ENCODE peak calls at places on chromosome 5, in ten cellular contexts. X, N, E, Y, V, Z, R, D, O and T are unnamed samples.

GRCh38 chr5:158992104-158992740 is 107.5 kb downstream of the EBF1 start:
- DNase-seq in Y (no peak), Z (no peak), V (no peak), X (no peak), D (no peak), N (no peak), R (no peak), E (no peak), O (no peak), T (no peak)

GRCh38 chr5:31889131-31889561 is 250.2 kb downstream of the PDZD2 start:
- DNase-seq in Z (no peak), V (no peak), O (no peak), X (peak), R (no peak), N (peak), E (no peak), D (no peak), Y (no peak), T (no peak)

GRCh38 chr5:15021286-15022046 is 149.9 kb upstream of the ANKH start:
- DNase-seq in Y (no peak), Z (no peak), O (no peak), X (no peak), R (no peak), E (no peak), D (no peak), V (no peak), N (no peak), T (no peak)

GRCh38 chr5:17317499-17317898 is 100.1 kb downstream of the BASP1 start:
- DNase-seq in Y (no peak), E (no peak), D (no peak), Z (no peak), X (no peak), O (no peak), R (no peak), N (no peak), V (peak), T (no peak)

GRCh38 chr5:67375606-67376005 is 179.0 kb upstream of the CD180 start:
- DNase-seq in N (no peak), E (no peak), R (no peak), D (no peak), Y (no peak), O (no peak), Z (peak), V (no peak), X (no peak), T (no peak)

GRCh38 chr5:7629559-7629958 is 221.4 kb downstream of the CFAP90 start:
- DNase-seq in Z (no peak), E (no peak), X (peak), O (no peak), N (no peak), Y (no peak), V (peak), D (no peak), R (no peak), T (no peak)

GRCh38 chr5:14268236-14268701 is 125.1 kb downstream of the TRIO start:
- DNase-seq in R (peak), Y (no peak), E (no peak), X (no peak), O (no peak), N (no peak), V (no peak), Z (no peak), D (no peak), T (no peak)

GRCh38 chr5:52743012-52743411 is 44.7 kb upstream of the ITGA1 start:
- DNase-seq in N (no peak), Z (no peak), R (no peak), Y (no peak), X (no peak), O (no peak), V (no peak), E (no peak), D (no peak), T (no peak)

GRCh38 chr5:106307265-106307664 is 1363.5 kb downstream of the EFNA5 start:
- DNase-seq in Y (no peak), O (no peak), R (no peak), N (no peak), Z (no peak), E (no peak), V (no peak), D (no peak), X (no peak), T (no peak)

GRCh38 chr5:14257995-14258403 is 114.9 kb downstream of the TRIO start:
- DNase-seq in R (no peak), N (no peak), X (no peak), Z (no peak), D (no peak), O (no peak), E (peak), Y (no peak), V (no peak), T (no peak)

GRCh38 chr5:92017786-92018185 is 634.7 kb upstream of the ARRDC3 start:
- DNase-seq in D (no peak), X (no peak), N (no peak), V (no peak), R (peak), Z (no peak), Y (no peak), O (no peak), E (no peak), T (no peak)

GRCh38 chr5:54404568-54404967 is 50.9 kb upstream of the HSPB3 start:
- DNase-seq in O (no peak), Z (no peak), N (no peak), D (no peak), E (no peak), X (peak), R (peak), V (no peak), Y (no peak), T (no peak)

GRCh38 chr5:41748631-41749030 is 121.6 kb downstream of the OXCT1 start:
- DNase-seq in Y (no peak), E (peak), V (no peak), R (peak), D (peak), N (no peak), X (no peak), Z (no peak), O (no peak), T (no peak)

GRCh38 chr5:53063791-53064190 is 45.8 kb downstream of the MOCS2 start:
- DNase-seq in X (no peak), D (no peak), Y (no peak), R (no peak), N (no peak), E (no peak), V (no peak), Z (no peak), O (no peak), T (no peak)

GRCh38 chr5:11385901-11386293 is 518.3 kb downstream of the CTNND2 start:
- DNase-seq in E (no peak), D (no peak), O (no peak), Y (no peak), Z (no peak), V (no peak), R (no peak), X (peak), N (peak), T (peak)

GRCh38 chr5:142792012-142792864 is 22.1 kb downstream of the ARHGAP26 start:
- DNase-seq in O (no peak), V (no peak), Y (no peak), E (no peak), X (no peak), R (no peak), Z (no peak), N (no peak), D (no peak), T (no peak)

GRCh38 chr5:150490754-150491153 is 17.2 kb upstream of the NDST1 start:
- DNase-seq in X (no peak), R (no peak), D (no peak), O (no peak), Z (no peak), E (no peak), V (no peak), N (no peak), Y (no peak), T (no peak)

GRCh38 chr5:54311178-54311811 is 922 bp upstream of the ARL15 start:
- DNase-seq in X (no peak), N (peak), Y (no peak), O (no peak), V (peak), D (no peak), E (no peak), R (peak), Z (no peak), T (peak)

GRCh38 chr5:33608476-33609026 is 167.8 kb downstream of the TARS1 start:
- DNase-seq in E (no peak), D (no peak), R (no peak), X (no peak), Z (no peak), V (no peak), O (no peak), N (peak), Y (no peak), T (no peak)

GRCh38 chr5:97629281-97629680 is 446.2 kb upstream of the RIOK2 start:
- DNase-seq in Y (no peak), D (no peak), O (peak), E (no peak), Z (no peak), N (peak), V (no peak), X (peak), R (peak), T (peak)

GRCh38 chr5:132979367-132979935 is 16.0 kb upstream of the AFF4 start:
- DNase-seq in V (no peak), Z (no peak), D (no peak), E (no peak), N (no peak), R (peak), X (no peak), O (no peak), Y (no peak), T (no peak)

GRCh38 chr5:165877475-165877874 is 2372.1 kb downstream of the MAT2B start:
- DNase-seq in E (no peak), D (no peak), Z (no peak), V (peak), R (no peak), O (no peak), Y (no peak), N (no peak), X (no peak), T (no peak)

GRCh38 chr5:1009359-1010180 is 968 bp downstream of the NKD2 start:
- DNase-seq in E (no peak), O (no peak), X (peak), Y (no peak), V (no peak), D (no peak), N (no peak), Z (peak), R (no peak), T (no peak)

GRCh38 chr5:5326126-5326758 is 96.2 kb upstream of the ICE1 start:
- DNase-seq in N (peak), V (no peak), Y (no peak), E (no peak), X (no peak), Z (no peak), D (no peak), O (no peak), R (no peak), T (no peak)

GRCh38 chr5:33476992-33477391 is 36.2 kb downstream of the TARS1 start:
- DNase-seq in O (no peak), D (no peak), Y (no peak), Z (no peak), X (no peak), E (no peak), N (no peak), V (no peak), R (no peak), T (no peak)

GRCh38 chr5:116841734-116842133 is 267.1 kb upstream of the SEMA6A start:
- DNase-seq in D (no peak), V (no peak), E (no peak), O (no peak), R (no peak), X (no peak), Z (no peak), Y (no peak), N (no peak), T (no peak)

GRCh38 chr5:377326-377981 is 55.9 kb downstream of the AHRR start:
- DNase-seq in R (no peak), V (no peak), N (no peak), Z (no peak), D (no peak), Y (no peak), E (no peak), O (no peak), X (no peak), T (no peak)